ENCODE peak calls at places on chromosomes 4 and X, in six cellular contexts. D, C, Q, V, X and T are unnamed samples.

GRCh38 chrX:153582896-153583295 is 16.0 kb downstream of the CCNQ start:
- DNase-seq in Q (peak; percentile 41), C (peak; percentile 80), V (peak; percentile 19), X (no peak), D (no peak), T (no peak)

GRCh38 chrX:47191806-47192401 is 1.7 kb upstream of the UBA1 start:
- DNase-seq in X (no peak), D (no peak), C (peak; percentile 87), V (no peak), Q (peak; percentile 55), T (no peak)

GRCh38 chrX:63330681-63331080 is 20.5 kb downstream of the SPIN4 start:
- DNase-seq in X (no peak), D (no peak), V (peak; percentile 80), C (no peak), Q (no peak), T (no peak)

GRCh38 chr4:95049838-95050237 is 292.1 kb downstream of the BMPR1B start:
- DNase-seq in X (no peak), Q (no peak), V (no peak), C (no peak), D (no peak), T (no peak)

GRCh38 chrX:3520987-3521875 is 174.8 kb upstream of the MXRA5 start:
- DNase-seq in X (no peak), D (no peak), C (no peak), V (no peak), Q (no peak), T (peak; percentile 31)

GRCh38 chrX:86171366-86171765 is 23.1 kb downstream of the DACH2 start:
- DNase-seq in C (peak; percentile 11), Q (no peak), X (peak; percentile 35), D (no peak), V (peak; percentile 50), T (no peak)

GRCh38 chr4:137597751-137598493 is 65.6 kb upstream of the PCDH18 start:
- DNase-seq in V (no peak), C (no peak), D (no peak), Q (no peak), X (no peak), T (no peak)

GRCh38 chrX:334331-334891 is 15.8 kb upstream of the GTPBP6 start:
- DNase-seq in C (no peak), X (no peak), V (no peak), Q (no peak), D (no peak), T (no peak)

GRCh38 chr4:73068496-73069337 is 799 bp downstream of the COX18 start:
- DNase-seq in V (peak; percentile 41), X (peak; percentile 11), D (peak; percentile 23), C (peak; percentile 47), Q (no peak), T (peak; percentile 36)

GRCh38 chr4:127400736-127401346 is 231.9 kb upstream of the INTU start:
- DNase-seq in X (peak; percentile 77), Q (peak; percentile 18), D (peak; percentile 26), C (peak; percentile 60), V (peak; percentile 71), T (peak; percentile 67)

GRCh38 chr4:47213971-47214370 is 182.6 kb downstream of the GABRB1 start:
- DNase-seq in Q (no peak), C (no peak), X (peak; percentile 97), D (no peak), V (peak; percentile 66), T (peak; percentile 70)

GRCh38 chrX:151722241-151722846 is 6.5 kb downstream of the FATE1 start:
- DNase-seq in V (peak; percentile 1), D (peak; percentile 28), X (no peak), Q (no peak), C (peak; percentile 10), T (peak; percentile 1)

GRCh38 chr4:74969507-74970474 is 36.9 kb downstream of the PARM1 start:
- DNase-seq in X (no peak), V (peak; percentile 3), D (peak; percentile 47), C (no peak), Q (no peak), T (no peak)

GRCh38 chrX:46961574-46962279 is 49.5 kb downstream of the JADE3 start:
- DNase-seq in C (peak; percentile 57), V (no peak), Q (no peak), D (peak; percentile 22), X (no peak), T (no peak)

GRCh38 chr4:98692411-98692810 is 34.0 kb upstream of the TSPAN5 start:
- DNase-seq in D (no peak), V (no peak), X (no peak), Q (no peak), C (no peak), T (no peak)

GRCh38 chr4:1111259-1111809 is 2.0 kb downstream of the RNF212 start:
- DNase-seq in V (peak; percentile 35), C (no peak), D (peak; percentile 79), Q (no peak), X (no peak), T (no peak)

GRCh38 chr4:25760518-25761157 is 102.2 kb downstream of the SEL1L3 start:
- DNase-seq in X (no peak), C (no peak), D (no peak), Q (no peak), V (peak; percentile 11), T (peak; percentile 47)

GRCh38 chr4:656651-657337 is 17.3 kb downstream of the ATP5ME start:
- DNase-seq in D (no peak), Q (no peak), X (no peak), C (no peak), V (no peak), T (peak; percentile 18)

GRCh38 chrX:130005408-130005807 is 23.0 kb downstream of the BCORL1 start:
- DNase-seq in D (no peak), V (no peak), Q (no peak), X (no peak), C (no peak), T (no peak)

GRCh38 chrX:38150993-38151392 is 69.7 kb downstream of the SRPX start:
- DNase-seq in C (no peak), D (no peak), X (no peak), Q (no peak), V (no peak), T (no peak)

GRCh38 chr4:10104211-10104990 is 12.2 kb downstream of the WDR1 start:
- DNase-seq in D (no peak), X (no peak), Q (no peak), V (no peak), C (no peak), T (no peak)

GRCh38 chr4:124555959-124556358 is 156.6 kb downstream of the ANKRD50 start:
- DNase-seq in D (no peak), Q (no peak), C (no peak), X (no peak), V (no peak), T (no peak)

GRCh38 chrX:110250847-110251246 is 67.0 kb downstream of the AMMECR1 start:
- DNase-seq in D (no peak), Q (no peak), C (no peak), V (no peak), X (no peak), T (no peak)

GRCh38 chrX:98379134-98379533 is 1495.4 kb downstream of the RPA4 start:
- DNase-seq in D (no peak), Q (no peak), C (no peak), V (no peak), X (no peak), T (no peak)

GRCh38 chrX:16870861-16871584 is 861 bp upstream of the RBBP7 start:
- DNase-seq in V (no peak), D (peak; percentile 29), X (no peak), C (peak; percentile 47), Q (no peak), T (no peak)

GRCh38 chr4:88097781-88098180 is 60.7 kb downstream of the ABCG2 start:
- DNase-seq in X (no peak), C (no peak), D (no peak), Q (no peak), V (peak; percentile 15), T (peak; percentile 20)

GRCh38 chr4:6308890-6309643 is 39.4 kb downstream of the WFS1 start:
- DNase-seq in C (no peak), X (no peak), V (no peak), D (no peak), Q (no peak), T (no peak)
- TF ChIP-seq CTCF in C (no peak), X (no peak), V (no peak), D (no peak), Q (no peak), T (no peak)

DNA sequence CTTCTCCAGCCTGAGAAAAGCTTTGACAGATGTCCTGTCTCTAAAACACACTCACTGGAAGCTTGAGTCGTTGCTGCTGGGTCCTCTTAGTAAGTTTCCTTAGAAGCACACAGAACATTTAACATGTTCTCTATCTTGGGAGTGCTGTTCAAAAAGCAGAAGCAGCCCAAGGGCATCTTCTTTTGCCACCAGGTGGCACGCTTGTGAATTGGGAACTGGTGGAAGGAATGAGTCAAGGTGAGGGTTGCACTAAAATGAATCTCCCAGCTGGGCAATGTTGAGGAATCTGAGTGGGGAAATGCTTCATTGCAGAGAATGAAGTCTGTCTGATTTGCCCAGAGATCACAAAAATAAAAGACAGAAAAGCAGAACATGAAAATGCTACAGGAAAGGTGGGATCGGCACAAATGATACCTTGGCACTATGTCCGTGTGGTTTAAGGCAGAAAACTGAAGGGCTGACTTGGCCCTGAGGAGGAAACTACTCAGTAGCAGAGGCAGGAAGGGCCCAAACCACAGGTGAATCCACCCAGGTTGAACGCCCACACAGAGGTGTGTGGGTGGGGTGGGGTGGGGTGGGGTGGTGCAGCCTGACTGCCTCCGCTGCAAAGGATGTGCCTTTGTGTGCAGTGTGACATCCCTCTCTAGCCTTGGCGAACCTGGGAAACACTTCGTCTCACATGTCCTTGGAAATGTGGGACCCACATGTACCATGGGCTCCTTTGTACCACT is 26.0 kb downstream of the KIT start:
- DNase-seq in D (no peak), V (peak; percentile 18), X (no peak), Q (no peak), C (peak; percentile 37), T (peak; percentile 39)
- H3K4me3 ChIP-seq in D (no peak overlapping the region), V (no peak overlapping the region), X (no peak overlapping the region), Q (no peak overlapping the region), C (no peak overlapping the region), T (no peak overlapping the region)

GRCh38 chrX:133868687-133869086 is 116.7 kb downstream of the GPC3 start:
- DNase-seq in C (no peak), V (no peak), Q (no peak), D (no peak), X (no peak), T (no peak)

GRCh38 chrX:133865761-133866470 is 119.5 kb downstream of the GPC3 start:
- DNase-seq in C (no peak), D (no peak), V (no peak), Q (no peak), X (no peak), T (no peak)

GRCh38 chrX:133868250-133868649 is 117.1 kb downstream of the GPC3 start:
- DNase-seq in Q (no peak), V (no peak), X (no peak), D (no peak), C (no peak), T (no peak)

DNA sequence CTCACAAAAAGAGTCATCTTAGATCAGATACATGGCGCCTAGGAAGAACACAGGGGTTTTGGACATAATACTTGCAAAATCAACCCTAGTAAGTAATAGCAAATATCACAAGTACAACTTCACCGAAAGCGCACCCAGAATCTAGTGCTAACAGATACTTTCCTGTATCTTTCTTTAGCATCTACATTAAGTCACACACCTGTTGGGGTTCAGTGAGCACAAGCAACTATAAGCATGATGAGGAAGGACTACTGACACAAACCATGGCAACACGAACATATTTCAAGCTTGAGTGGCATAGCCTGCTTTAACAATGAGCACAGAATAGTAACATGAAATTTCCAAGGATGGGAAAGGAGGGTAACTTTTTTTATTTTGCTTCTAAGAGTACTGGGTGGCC is 116.1 kb downstream of the GPC3 start:
- DNase-seq in D (no peak), X (no peak), Q (no peak), V (no peak), C (no peak), T (no peak)
- TF ChIP-seq CTCF in D (no peak), X (no peak), Q (no peak), V (no peak), C (no peak), T (no peak)

GRCh38 chr4:82376109-82376508 is 2.3 kb upstream of the HNRNPD start:
- DNase-seq in Q (no peak), X (no peak), C (no peak), V (no peak), D (no peak), T (no peak)
- H3K4me3 ChIP-seq in Q (peak overlapping the region; percentile 99), X (no peak overlapping the region), C (peak overlapping the region; percentile 99), V (no peak overlapping the region), D (no peak overlapping the region), T (peak overlapping the region; percentile 89)